ENCODE peak calls at places on chromosomes 4 and X, in four cellular contexts. Q, V, J and U are unnamed samples.

GRCh38 chr4:66443020-66443419 is 772.7 kb upstream of the EPHA5 start:
- DNase-seq in Q (no peak), V (no peak), J (no peak), U (no peak)

GRCh38 chr4:102139132-102139573 is 206.1 kb downstream of the SLC39A8 start:
- DNase-seq in Q (no peak), V (no peak), J (no peak), U (peak)

GRCh38 chrX:39985551-39985950 is 112.2 kb downstream of the BCOR start:
- DNase-seq in Q (no peak), V (no peak), J (no peak), U (no peak)

GRCh38 chr4:15691346-15692140 is 9.9 kb downstream of the FAM200B start:
- DNase-seq in Q (no peak), V (no peak), J (no peak), U (no peak)

GRCh38 chrX:12978205-12979010 is 3.5 kb downstream of the TMSB4X start:
- DNase-seq in Q (peak), V (peak), J (no peak), U (no peak)

GRCh38 chr4:83851261-83852084 is 315.6 kb downstream of the GPAT3 start:
- DNase-seq in Q (no peak), V (no peak), J (no peak), U (no peak)

GRCh38 chrX:145213504-145213903 is 33.8 kb upstream of the SPANXN1 start:
- DNase-seq in Q (no peak), V (no peak), J (no peak), U (no peak)

GRCh38 chrX:131213400-131213799 is 75.7 kb downstream of the IGSF1 start:
- DNase-seq in Q (no peak), V (no peak), J (no peak), U (no peak)

GRCh38 chr4:53899544-53900274 is 164.7 kb downstream of the CHIC2 start:
- DNase-seq in Q (no peak), V (no peak), J (no peak), U (no peak)

GRCh38 chr4:8589831-8590545 is 2.6 kb upstream of the CPZ start:
- DNase-seq in Q (no peak), V (no peak), J (no peak), U (peak)

GRCh38 chr4:124275-125081 is at the start of gene ZNF718:
- DNase-seq in Q (peak), V (peak), J (peak), U (peak)

GRCh38 chr4:4461850-4462249 is 74.9 kb downstream of the NSG1 start:
- DNase-seq in Q (peak), V (no peak), J (peak), U (no peak)

GRCh38 chrX:24241822-24242648 is 71.8 kb downstream of the SUPT20HL2 start:
- DNase-seq in Q (peak), V (no peak), J (no peak), U (no peak)

GRCh38 chrX:67555578-67556203 is 11.9 kb downstream of the AR start:
- DNase-seq in Q (no peak), V (no peak), J (peak), U (no peak)

GRCh38 chrX:1421433-1422134 is 29.7 kb upstream of the SLC25A6 start:
- DNase-seq in Q (no peak), V (no peak), J (no peak), U (peak)

GRCh38 chr4:150664935-150665334 is 83.0 kb downstream of the MAB21L2 start:
- DNase-seq in Q (no peak), V (no peak), J (no peak), U (no peak)

GRCh38 chr4:55004831-55005230 is 120.6 kb downstream of the KDR start:
- DNase-seq in Q (no peak), V (no peak), J (no peak), U (no peak)

GRCh38 chrX:8815460-8816065 is 14.4 kb upstream of the FAM9A start:
- DNase-seq in Q (peak), V (peak), J (no peak), U (no peak)

GRCh38 chrX:69034451-69034850 is 130.8 kb downstream of the PJA1 start:
- DNase-seq in Q (no peak), V (no peak), J (no peak), U (no peak)

GRCh38 chr4:186912606-186913005 is 188.9 kb upstream of the FAT1 start:
- DNase-seq in Q (no peak), V (no peak), J (no peak), U (no peak)

GRCh38 chr4:112562254-112562653 is 46.3 kb upstream of the NEUROG2 start:
- DNase-seq in Q (no peak), V (no peak), J (no peak), U (no peak)

GRCh38 chr4:83267121-83267834 is 17.3 kb downstream of the COQ2 start:
- DNase-seq in Q (no peak), V (no peak), J (no peak), U (peak)

GRCh38 chr4:158211288-158211687 is 1.0 kb downstream of the TMEM144 start:
- DNase-seq in Q (no peak), V (no peak), J (no peak), U (no peak)
- H3K27ac ChIP-seq in Q (no peak), V (no peak), J (no peak), U (no peak)

DNA sequence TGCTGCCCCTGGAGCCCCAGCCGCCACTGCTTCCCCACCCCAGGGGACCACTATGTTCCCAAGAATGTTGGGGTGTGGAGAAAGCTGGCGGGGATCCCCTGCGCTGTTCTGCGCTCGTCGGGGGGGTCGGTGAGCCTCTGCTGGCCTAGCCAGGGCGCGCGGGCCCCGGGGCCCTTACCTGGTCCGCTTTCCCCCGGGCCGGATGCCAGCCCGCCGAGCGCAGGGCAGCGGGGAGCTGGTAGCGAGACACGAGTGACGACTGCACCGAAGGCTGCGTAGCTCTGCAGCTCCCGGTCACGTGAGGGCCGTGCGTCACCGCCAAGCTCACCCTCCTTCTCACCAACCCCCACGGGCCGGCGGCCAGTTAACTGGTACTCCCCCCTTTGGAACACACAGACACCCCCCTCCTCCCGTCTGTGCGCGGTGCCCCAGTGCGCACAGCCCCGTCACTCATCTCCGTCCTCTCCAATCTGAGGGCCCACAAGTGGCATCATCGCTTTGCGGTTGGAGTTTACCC is at the start of gene BEX1:
- DNase-seq in Q (peak), V (peak), J (no peak), U (peak)
- H3K27ac ChIP-seq in Q (no peak), V (no peak), J (no peak), U (no peak)

GRCh38 chr4:155787113-155787710 is 28.4 kb downstream of the GUCY1B1 start:
- DNase-seq in Q (peak), V (no peak), J (no peak), U (no peak)

GRCh38 chr4:155784637-155785036 is 25.8 kb downstream of the GUCY1B1 start:
- DNase-seq in Q (no peak), V (no peak), J (no peak), U (no peak)

GRCh38 chr4:155785828-155786227 is 27.0 kb downstream of the GUCY1B1 start:
- DNase-seq in Q (no peak), V (no peak), J (no peak), U (no peak)

GRCh38 chr4:155794589-155794988 is 35.8 kb downstream of the GUCY1B1 start:
- DNase-seq in Q (no peak), V (no peak), J (no peak), U (no peak)

GRCh38 chr4:155789391-155789790 is 30.6 kb downstream of the GUCY1B1 start:
- DNase-seq in Q (no peak), V (no peak), J (no peak), U (no peak)
- H3K27ac ChIP-seq in Q (no peak), V (no peak), J (no peak), U (no peak)

GRCh38 chrX:123849096-123849495 is 10.8 kb upstream of the XIAP start:
- DNase-seq in Q (no peak), V (no peak), J (no peak), U (no peak)
- H3K27ac ChIP-seq in Q (no peak), V (no peak), J (no peak), U (no peak)

GRCh38 chr4:106105697-106106096 is 210.3 kb downstream of the TBCK start:
- DNase-seq in Q (no peak), V (no peak), J (no peak), U (no peak)

GRCh38 chr4:106109929-106110328 is 206.1 kb downstream of the TBCK start:
- DNase-seq in Q (no peak), V (no peak), J (no peak), U (no peak)

GRCh38 chr4:106104276-106104675 is 209.0 kb downstream of the NPNT start:
- DNase-seq in Q (no peak), V (no peak), J (no peak), U (no peak)
- H3K27ac ChIP-seq in Q (no peak), V (no peak), J (no peak), U (no peak)

GRCh38 chr4:1244978-1245471 is 3.9 kb downstream of the CTBP1 start:
- DNase-seq in Q (no peak), V (peak), J (peak), U (peak)

GRCh38 chr4:1247811-1248261 is 1.1 kb downstream of the CTBP1 start:
- DNase-seq in Q (no peak), V (no peak), J (no peak), U (peak)

GRCh38 chr4:1246901-1247810 is 1.8 kb downstream of the CTBP1 start:
- DNase-seq in Q (peak), V (peak), J (peak), U (peak)

GRCh38 chr4:1245481-1246051 is 3.4 kb downstream of the CTBP1 start:
- DNase-seq in Q (no peak), V (peak), J (no peak), U (peak)

DNA sequence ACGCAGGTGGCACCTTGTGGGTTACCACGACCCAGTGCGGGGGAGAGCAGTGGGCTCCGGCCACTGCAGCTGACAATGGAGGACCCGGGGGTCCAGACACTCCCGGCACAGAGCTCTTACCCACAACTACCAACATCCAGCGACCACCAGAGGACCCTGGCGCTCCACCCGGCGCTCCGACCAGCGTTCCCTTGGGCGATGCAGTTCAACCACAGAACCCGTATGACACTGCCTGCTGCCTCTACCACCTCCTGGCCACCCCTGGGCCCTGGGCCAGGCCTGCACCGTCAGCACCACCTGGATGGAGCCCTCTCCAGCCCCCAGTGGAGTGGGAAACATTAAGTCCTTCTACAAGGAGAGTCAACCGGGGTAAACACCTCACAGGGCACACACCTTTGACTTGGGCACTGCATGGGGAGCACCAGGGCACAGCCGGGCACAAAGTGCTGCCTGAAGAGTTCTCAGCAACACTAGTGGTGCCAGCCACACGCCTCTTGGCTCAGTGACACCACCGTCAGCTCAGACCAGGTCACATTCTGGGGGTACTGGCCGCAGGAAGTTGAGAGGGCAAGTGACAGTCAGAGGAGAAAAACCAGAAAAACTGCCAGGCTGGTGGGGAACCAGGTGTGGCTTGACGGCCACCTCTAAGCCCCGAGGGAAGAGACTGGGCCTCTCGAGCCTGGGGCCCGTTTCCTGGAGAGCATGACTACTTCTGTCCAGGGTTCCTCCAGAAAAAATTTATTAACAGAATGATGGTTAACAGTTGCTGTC is 2.6 kb downstream of the CTBP1 start:
- DNase-seq in Q (no peak), V (peak), J (peak), U (peak)
- H3K27ac ChIP-seq in Q (peak), V (peak), J (peak), U (peak)